ENCODE peak calls at places on chromosomes 12 and 14, in nine cellular contexts. Y is left kidney, T is lower leg skin, R is DMS79 treated with DMSO at 0.1 percent for 48 hours, W is C1 segment of cervical spinal cord, Q is A549, O is lung microvascular endothelial cell, D is endodermal cell, F is aorta. G is an unnamed sample.

GRCh38 chr12:132289356-132290202 is 39.8 kb downstream of the GALNT9 start:
- DNase-seq in Y (peak; percentile 71), Q (no peak), T (no peak), W (no peak), F (peak; percentile 44), R (peak; percentile 55), D (peak; percentile 75), O (no peak), G (no peak)

GRCh38 chr14:95523818-95524448 is 7.5 kb upstream of the SYNE3 start:
- DNase-seq in D (peak; percentile 49), W (no peak), Y (no peak), Q (no peak), O (peak; percentile 28), T (peak; percentile 76), R (peak; percentile 88), F (no peak), G (peak; percentile 33)

GRCh38 chr14:104600141-104600643 is 4.4 kb downstream of the TMEM179 start:
- DNase-seq in D (no peak), T (no peak), O (peak; percentile 27), Y (peak; percentile 85), W (no peak), Q (peak; percentile 55), F (peak; percentile 64), R (peak; percentile 64), G (no peak)

GRCh38 chr14:40417777-40418401 is 985.7 kb upstream of the FBXO33 start:
- DNase-seq in W (no peak), Y (peak; percentile 68), R (no peak), T (no peak), F (no peak), O (peak; percentile 1), Q (peak; percentile 17), D (peak; percentile 84), G (peak; percentile 82)

GRCh38 chr14:105021656-105022275 is 883 bp upstream of the CDCA4 start:
- DNase-seq in F (no peak), D (peak; percentile 85), R (peak; percentile 79), Q (peak; percentile 84), W (no peak), O (peak; percentile 55), Y (peak; percentile 86), T (no peak), G (peak; percentile 75)

GRCh38 chr12:109731806-109732205 is 18.2 kb downstream of the FAM222A start:
- DNase-seq in D (peak; percentile 38), W (no peak), O (no peak), R (no peak), Y (no peak), T (peak; percentile 60), Q (no peak), F (peak; percentile 26), G (no peak)

GRCh38 chr14:58466459-58466858 is 38.9 kb downstream of the KIAA0586 start:
- DNase-seq in D (no peak), R (no peak), T (no peak), Q (no peak), F (no peak), W (no peak), O (no peak), Y (no peak), G (no peak)

GRCh38 chr12:39835517-39836489 is 216.2 kb upstream of the ABCD2 start:
- DNase-seq in Q (no peak), R (no peak), W (no peak), O (no peak), F (no peak), Y (no peak), T (no peak), D (no peak), G (no peak)

GRCh38 chr14:29558516-29558915 is 369.1 kb downstream of the PRKD1 start:
- DNase-seq in D (no peak), F (no peak), O (no peak), R (no peak), W (no peak), Y (no peak), Q (no peak), T (no peak), G (no peak)

GRCh38 chr14:85960781-85961180 is 430.8 kb downstream of the FLRT2 start:
- DNase-seq in Q (no peak), D (no peak), O (no peak), F (no peak), T (no peak), R (peak; percentile 46), Y (no peak), W (no peak), G (no peak)

GRCh38 chr14:20632831-20633771 is 8.4 kb downstream of the OR6S1 start:
- DNase-seq in R (no peak), Y (peak; percentile 79), T (no peak), D (peak; percentile 94), W (no peak), Q (peak; percentile 96), O (peak; percentile 28), F (no peak), G (peak; percentile 97)

GRCh38 chr12:108596854-108597558 is 878 bp downstream of the TMEM119 start:
- DNase-seq in F (no peak), D (no peak), R (no peak), T (no peak), W (no peak), O (no peak), Q (no peak), Y (no peak), G (no peak)

GRCh38 chr12:86148612-86149011 is 107.6 kb downstream of the MGAT4C start:
- DNase-seq in T (no peak), D (no peak), W (no peak), F (no peak), Q (no peak), R (no peak), O (no peak), Y (no peak), G (no peak)

GRCh38 chr12:132717531-132718387 is 7.1 kb downstream of the PGAM5 start:
- DNase-seq in R (no peak), D (peak; percentile 69), T (no peak), O (no peak), F (no peak), W (no peak), Q (peak; percentile 43), Y (no peak), G (peak; percentile 45)

G was measured in GM23338.